ENCODE peak calls at places on chromosomes 3 and 15, in ten cellular contexts. N is left lung, V is body of pancreas, A is Calu3, L is WERI-Rb-1, P is type B pancreatic cell, E is GM13976, I is AG09319, Y is A673, B is MCF 10A. T is an unnamed sample.

GRCh38 chr3:14535616-14536015 is 4.5 kb downstream of the GRIP2 start:
- DNase-seq in V (no peak), I (no peak), L (no peak), P (no peak), Y (no peak), B (no peak), N (no peak), E (no peak), A (no peak), T (no peak)

GRCh38 chr3:120625199-120625598 is 29.1 kb downstream of the NDUFB4 start:
- DNase-seq in N (no peak), I (no peak), A (no peak), L (no peak), B (no peak), V (peak; percentile 13), P (no peak), E (no peak), Y (no peak), T (no peak)

GRCh38 chr3:11619946-11620652 is 23.6 kb downstream of the VGLL4 start:
- DNase-seq in P (no peak), E (no peak), Y (no peak), I (no peak), B (no peak), V (no peak), A (no peak), L (no peak), N (no peak), T (no peak)

GRCh38 chr3:72318504-72319201 is 529.6 kb downstream of the SHQ1 start:
- DNase-seq in E (no peak), P (no peak), A (no peak), B (no peak), L (no peak), Y (no peak), N (no peak), I (no peak), V (peak; percentile 66), T (no peak)

GRCh38 chr15:100340721-100341661 is 784 bp downstream of the ADAMTS17 start:
- DNase-seq in I (no peak), N (no peak), V (peak; percentile 43), B (no peak), L (no peak), P (no peak), Y (no peak), E (no peak), A (peak; percentile 13), T (no peak)

GRCh38 chr3:52218026-52218425 is 7.4 kb downstream of the TLR9 start:
- DNase-seq in B (no peak), E (no peak), V (no peak), L (no peak), A (no peak), I (no peak), P (no peak), N (no peak), Y (no peak), T (peak; percentile 16)

GRCh38 chr3:124051636-124052035 is 59.7 kb upstream of the ROPN1 start:
- DNase-seq in N (no peak), L (no peak), A (no peak), P (no peak), B (no peak), V (no peak), E (no peak), I (no peak), Y (no peak), T (no peak)

GRCh38 chr15:70127797-70128756 is 30.4 kb upstream of the TLE3 start:
- DNase-seq in E (no peak), A (no peak), V (no peak), Y (no peak), P (no peak), N (no peak), L (no peak), I (no peak), B (no peak), T (no peak)

GRCh38 chr15:87851497-87851896 is 405.0 kb downstream of the NTRK3 start:
- DNase-seq in I (no peak), V (no peak), B (no peak), P (no peak), E (no peak), Y (no peak), L (no peak), N (no peak), A (no peak), T (no peak)

GRCh38 chr3:186264608-186265400 is 97.2 kb downstream of the DGKG start:
- DNase-seq in Y (no peak), V (no peak), L (no peak), B (no peak), I (no peak), E (no peak), P (no peak), N (no peak), A (no peak), T (no peak)

GRCh38 chr3:186260726-186261125 is 101.3 kb downstream of the DGKG start:
- DNase-seq in V (no peak), L (peak; percentile 28), E (no peak), A (no peak), Y (peak; percentile 61), B (no peak), P (no peak), I (no peak), N (no peak), T (no peak)

GRCh38 chr3:186259612-186260383 is 102.2 kb downstream of the DGKG start:
- DNase-seq in I (no peak), A (peak; percentile 93), N (peak; percentile 67), B (peak; percentile 75), Y (peak; percentile 68), V (peak; percentile 85), P (no peak), E (peak; percentile 88), L (peak; percentile 85), T (no peak)

GRCh38 chr3:186258968-186259367 is 103.1 kb downstream of the DGKG start:
- DNase-seq in P (no peak), V (no peak), B (no peak), I (no peak), A (no peak), N (no peak), L (peak; percentile 33), Y (no peak), E (no peak), T (no peak)

GRCh38 chr3:186261638-186262037 is 100.4 kb downstream of the DGKG start:
- DNase-seq in L (peak; percentile 17), A (no peak), V (no peak), P (no peak), N (no peak), I (no peak), B (peak; percentile 33), E (peak; percentile 44), Y (no peak), T (no peak)
- TF ChIP-seq CTCF in L (peak; percentile 46), A (peak; percentile 62), V (peak; percentile 13), P (peak; percentile 45), N (no peak), I (no peak), B (no peak), E (peak; percentile 25), Y (peak; percentile 44), T (no peak)

GRCh38 chr3:139718415-139718814 is 40.6 kb upstream of the NMNAT3 start:
- DNase-seq in E (no peak), P (no peak), I (peak; percentile 8), V (peak; percentile 63), B (peak; percentile 55), Y (peak; percentile 61), A (peak; percentile 57), L (peak; percentile 69), N (no peak), T (no peak)
- TF ChIP-seq CTCF in E (no peak), P (peak; percentile 69), I (peak; percentile 70), V (peak; percentile 60), B (no peak), Y (peak; percentile 64), A (peak; percentile 62), L (peak; percentile 77), N (no peak), T (no peak)

DNA sequence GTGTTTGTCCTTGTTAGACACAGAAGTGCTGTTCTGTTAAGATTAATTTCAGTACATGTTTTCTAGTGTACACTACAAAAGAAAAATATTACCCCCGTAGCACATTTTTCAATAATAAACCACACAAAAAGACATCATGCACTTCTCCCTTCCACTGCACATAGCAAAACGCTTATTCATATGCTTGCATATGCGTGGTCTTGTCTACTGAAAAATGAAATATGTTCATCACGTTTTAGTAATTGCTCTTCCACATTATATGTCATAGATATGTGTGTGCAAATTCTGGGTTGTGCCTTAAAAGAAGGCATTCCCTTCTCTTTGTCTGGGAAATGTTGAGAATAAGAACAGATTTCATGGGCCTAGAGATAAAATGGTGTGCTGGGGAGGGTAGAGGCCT is 353.9 kb downstream of the NSUN3 start:
- DNase-seq in Y (no peak), I (no peak), N (no peak), V (no peak), E (no peak), A (no peak), L (no peak), P (no peak), B (no peak), T (no peak)
- TF ChIP-seq CTCF in Y (no peak), I (no peak), N (no peak), V (no peak), E (no peak), A (no peak), L (no peak), P (no peak), B (no peak), T (no peak)

GRCh38 chr3:88058593-88059379 is at the start of the genes CGGBP1 and ZNF654:
- DNase-seq in A (peak; percentile 98), L (peak; percentile 98), V (peak; percentile 98), B (peak; percentile 99), Y (peak; percentile 99), P (peak; percentile 97), I (peak; percentile 97), E (peak; percentile 96), N (peak; percentile 97), T (peak; percentile 99)

GRCh38 chr3:88059380-88060160 is 515 bp downstream of the ZNF654 start:
- DNase-seq in P (no peak), V (no peak), N (peak; percentile 33), L (no peak), I (no peak), B (no peak), Y (no peak), A (peak; percentile 3), E (no peak), T (no peak)

GRCh38 chr3:88058322-88058592 is 548 bp downstream of the CGGBP1 start:
- DNase-seq in P (no peak), B (no peak), E (no peak), I (no peak), A (no peak), Y (no peak), V (no peak), L (no peak), N (no peak), T (no peak)

GRCh38 chr3:88061749-88062148 is 2.7 kb downstream of the ZNF654 start:
- DNase-seq in B (no peak), V (no peak), E (no peak), I (no peak), A (no peak), Y (no peak), N (no peak), L (no peak), P (no peak), T (no peak)

DNA sequence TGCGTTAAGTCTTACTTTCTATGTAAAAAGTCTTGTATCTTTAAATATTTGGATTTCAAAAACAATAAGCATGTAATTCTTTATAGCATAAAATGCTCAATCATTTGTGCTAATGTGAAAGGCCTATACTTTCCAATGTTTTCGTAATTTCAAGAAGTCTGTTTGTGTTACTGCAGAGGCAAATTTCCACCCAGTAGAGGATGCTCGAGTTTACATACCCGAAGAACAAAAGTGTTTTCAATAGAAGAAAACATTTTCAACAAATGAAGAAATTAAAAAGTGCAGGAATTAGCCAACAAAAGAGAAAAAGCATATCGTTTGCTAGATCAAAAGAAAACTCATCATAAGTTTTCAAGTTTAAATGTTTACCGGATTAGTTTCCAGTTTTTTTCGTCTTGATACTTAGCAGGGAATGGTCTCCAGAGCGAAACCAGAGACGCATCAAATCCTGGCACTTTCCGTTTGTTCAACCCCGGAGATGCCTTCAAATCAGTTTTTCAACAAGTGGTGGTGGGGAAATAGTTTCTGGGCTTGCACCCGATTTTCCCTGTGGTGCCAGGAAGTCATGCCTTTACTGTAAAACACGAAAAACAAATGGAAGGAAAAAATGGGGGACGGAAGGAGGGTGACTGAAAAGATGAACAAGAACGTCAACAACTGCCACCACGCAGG is 1.0 kb downstream of the CGGBP1 start:
- DNase-seq in I (no peak), N (no peak), A (no peak), B (peak; percentile 34), Y (peak; percentile 64), L (no peak), V (no peak), P (no peak), E (no peak), T (no peak)
- TF ChIP-seq CTCF in I (peak; percentile 44), N (no peak), A (no peak), B (no peak), Y (peak; percentile 26), L (no peak), V (no peak), P (no peak), E (no peak), T (no peak)